ENCODE peak calls at places on chromosome 11, in ten cellular contexts. V is suprapubic skin, H is uterus, Z is transverse colon, T is thyroid gland, R is right lobe of liver, J is adrenal gland, L is spleen, C is esophagus squamous epithelium, N is sigmoid colon. I is an unnamed sample.

GRCh38 chr11:71211631-71212030 is 40.7 kb downstream of the SHANK2 start:
- DNase-seq in V (no peak), H (no peak), Z (no peak), T (no peak), R (no peak), J (no peak), L (no peak), C (no peak), N (no peak), I (no peak)

GRCh38 chr11:42521994-42522393 is 789.8 kb upstream of the API5 start:
- DNase-seq in V (no peak), H (no peak), Z (no peak), T (no peak), R (no peak), J (no peak), L (no peak), C (no peak), N (no peak), I (no peak)

GRCh38 chr11:96366024-96366423 is 23.0 kb upstream of the MAML2 start:
- DNase-seq in V (no peak), H (no peak), Z (no peak), T (no peak), R (no peak), J (no peak), L (no peak), C (no peak), N (no peak), I (no peak)

GRCh38 chr11:43644626-43645299 is 35.8 kb upstream of the HSD17B12 start:
- DNase-seq in V (no peak), H (no peak), Z (peak), T (no peak), R (no peak), J (no peak), L (no peak), C (no peak), N (no peak), I (no peak)

GRCh38 chr11:1260023-1260501 is 37.2 kb downstream of the MUC5B start:
- DNase-seq in V (no peak), H (no peak), Z (peak), T (peak), R (no peak), J (no peak), L (no peak), C (no peak), N (no peak), I (peak)

GRCh38 chr11:43508511-43508918 is 149.8 kb downstream of the TTC17 start:
- DNase-seq in V (no peak), H (no peak), Z (peak), T (no peak), R (no peak), J (no peak), L (no peak), C (no peak), N (no peak), I (peak)

GRCh38 chr11:36391062-36391461 is 95.0 kb downstream of the PRR5L start:
- DNase-seq in V (no peak), H (no peak), Z (no peak), T (no peak), R (no peak), J (no peak), L (no peak), C (no peak), N (no peak), I (no peak)

GRCh38 chr11:120431633-120432032 is 79.9 kb upstream of the GRIK4 start:
- DNase-seq in V (no peak), H (no peak), Z (no peak), T (no peak), R (no peak), J (no peak), L (no peak), C (no peak), N (no peak), I (peak)

GRCh38 chr11:78759067-78759466 is 184.4 kb upstream of the NARS2 start:
- DNase-seq in V (no peak), H (no peak), Z (no peak), T (no peak), R (no peak), J (no peak), L (no peak), C (no peak), N (no peak), I (no peak)

GRCh38 chr11:47592276-47592675 is 1.9 kb downstream of the C1QTNF4 start:
- DNase-seq in V (no peak), H (no peak), Z (no peak), T (no peak), R (no peak), J (no peak), L (peak), C (no peak), N (no peak), I (no peak)

GRCh38 chr11:95387319-95387718 is 156.3 kb upstream of the SESN3 start:
- DNase-seq in V (no peak), H (no peak), Z (no peak), T (peak), R (no peak), J (no peak), L (no peak), C (no peak), N (no peak), I (no peak)

GRCh38 chr11:77637345-77638165 is at the start of gene CLNS1A:
- DNase-seq in V (peak), H (peak), Z (peak), T (peak), R (peak), J (peak), L (peak), C (peak), N (peak), I (peak)
- TF ChIP-seq POLR2A in V (peak), H (peak), Z (peak), T (peak), R (peak), J (peak), L (peak), C (no peak), N (peak), I (peak)

DNA sequence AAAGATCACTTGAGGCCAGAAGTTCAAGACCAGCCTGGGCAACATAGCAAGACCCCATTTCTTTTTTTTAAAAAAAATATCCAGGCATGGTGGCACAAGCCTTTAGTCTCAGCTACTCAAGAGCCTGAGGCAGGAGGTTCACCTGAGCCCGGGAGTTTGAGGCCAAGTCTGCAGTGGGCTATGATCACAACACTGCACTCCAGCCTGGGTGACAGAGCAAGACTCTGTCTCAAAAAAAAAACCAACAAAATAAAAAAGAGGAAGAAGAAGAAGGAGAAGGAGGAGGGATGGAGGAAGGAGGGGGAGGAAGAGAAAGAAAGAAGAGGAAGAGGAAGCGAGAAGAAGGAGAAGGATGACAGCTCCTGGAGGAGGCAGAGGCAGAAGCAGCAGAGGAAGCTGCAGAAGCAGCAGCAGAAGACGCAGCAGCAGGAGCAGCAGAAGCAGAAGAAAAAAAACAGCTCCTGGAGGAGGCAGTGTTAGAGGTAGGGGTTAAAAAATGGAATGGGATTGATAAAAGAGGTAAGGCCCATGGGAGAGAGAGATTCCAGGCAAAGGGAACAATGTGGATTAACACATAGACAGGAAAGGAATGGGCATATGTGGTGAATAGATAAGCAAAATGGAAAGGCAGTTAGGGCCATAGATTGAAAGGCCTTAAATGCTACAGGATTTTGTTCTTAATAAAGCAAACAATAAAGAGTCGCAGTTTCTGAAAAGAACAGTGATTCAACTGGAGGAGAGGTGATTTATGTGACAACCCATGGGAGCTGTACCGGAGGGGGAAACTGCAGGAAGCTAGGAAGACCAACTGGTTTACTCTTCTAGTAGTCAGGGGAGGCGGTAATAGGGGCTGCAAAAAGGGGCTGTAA is 10.9 kb downstream of the PRCP start:
- DNase-seq in V (no peak), H (no peak), Z (no peak), T (no peak), R (no peak), J (no peak), L (no peak), C (no peak), N (no peak), I (no peak)
- TF ChIP-seq POLR2A in V (no peak), H (no peak), Z (no peak), T (no peak), R (no peak), J (no peak), L (no peak), C (no peak), N (no peak), I (no peak)

GRCh38 chr11:63802637-63803414 is 10.4 kb upstream of the SPINDOC start:
- DNase-seq in V (no peak), H (no peak), Z (no peak), T (no peak), R (no peak), J (no peak), L (peak), C (no peak), N (no peak), I (peak)
- TF ChIP-seq POLR2A in V (no peak), H (no peak), Z (no peak), T (no peak), R (no peak), J (no peak), L (no peak), C (no peak), N (no peak), I (no peak)

GRCh38 chr11:46361283-46362145 is 14.3 kb downstream of the DGKZ start:
- DNase-seq in V (no peak), H (no peak), Z (peak), T (peak), R (peak), J (peak), L (peak), C (no peak), N (peak), I (no peak)
- TF ChIP-seq POLR2A in V (no peak), H (no peak), Z (peak), T (no peak), R (no peak), J (no peak), L (no peak), C (no peak), N (no peak), I (no peak)

GRCh38 chr11:64247729-64248531 is 1.2 kb upstream of the PPP1R14B start:
- DNase-seq in V (no peak), H (no peak), Z (peak), T (no peak), R (no peak), J (no peak), L (no peak), C (no peak), N (no peak), I (no peak)

GRCh38 chr11:64249563-64250405 is 1.5 kb upstream of the PLCB3 start:
- DNase-seq in V (no peak), H (no peak), Z (no peak), T (no peak), R (no peak), J (no peak), L (no peak), C (no peak), N (no peak), I (no peak)

GRCh38 chr11:64246874-64247728 is at the start of gene PPP1R14B:
- DNase-seq in V (peak), H (peak), Z (peak), T (peak), R (peak), J (peak), L (peak), C (peak), N (peak), I (no peak)

GRCh38 chr11:64249038-64249437 is 2.3 kb upstream of the PLCB3 start:
- DNase-seq in V (no peak), H (no peak), Z (no peak), T (no peak), R (no peak), J (no peak), L (no peak), C (no peak), N (no peak), I (no peak)

GRCh38 chr11:64248578-64248977 is 1.8 kb upstream of the PPP1R14B start:
- DNase-seq in V (no peak), H (no peak), Z (peak), T (no peak), R (no peak), J (no peak), L (no peak), C (no peak), N (no peak), I (no peak)
- TF ChIP-seq POLR2A in V (no peak), H (no peak), Z (no peak), T (no peak), R (no peak), J (no peak), L (no peak), C (no peak), N (no peak), I (no peak)

DNA sequence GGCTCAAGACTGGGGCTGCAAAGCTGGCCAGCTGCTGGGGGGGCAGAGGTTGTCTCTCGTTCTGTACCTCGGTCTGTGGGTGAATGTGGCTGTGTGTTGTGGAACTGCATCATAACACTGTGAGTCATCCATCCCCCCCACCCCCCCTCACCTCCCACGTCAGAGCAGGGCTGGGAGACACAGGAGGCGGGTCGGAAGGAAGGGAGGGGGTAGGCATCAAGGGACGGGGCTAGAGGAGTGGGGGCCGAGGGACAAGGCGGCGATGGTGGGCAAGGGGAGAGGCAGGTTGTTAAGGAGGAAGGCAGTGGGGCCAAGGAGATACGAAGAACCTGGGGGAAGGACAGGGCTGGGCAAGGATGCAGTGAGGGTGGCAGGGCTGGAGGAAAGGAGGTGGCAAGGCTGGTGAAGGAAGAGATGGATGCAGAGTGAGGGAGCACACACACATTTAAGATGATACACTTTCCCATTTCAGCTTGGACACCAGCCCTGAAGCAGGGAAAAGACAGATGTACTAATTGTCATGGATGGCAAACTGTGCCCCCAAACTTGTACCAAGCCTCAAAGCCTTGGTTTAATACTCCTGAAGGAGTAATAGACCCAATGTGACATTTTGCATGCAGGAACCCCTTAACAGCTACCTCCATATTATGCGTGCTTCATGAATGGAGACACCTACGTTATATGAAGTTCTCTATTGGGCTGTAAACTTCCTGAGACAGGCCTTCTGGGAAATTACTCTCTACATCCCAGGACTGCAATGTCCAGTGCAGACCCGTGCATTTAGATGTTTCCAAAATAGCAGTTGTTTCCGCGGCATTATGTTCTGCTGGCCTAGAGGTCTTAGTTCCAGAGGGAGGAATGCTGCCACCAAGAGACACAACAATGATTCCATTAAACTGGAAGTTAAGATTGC is at the start of gene YPEL4:
- DNase-seq in V (peak), H (peak), Z (peak), T (no peak), R (peak), J (peak), L (peak), C (no peak), N (peak), I (peak)
- TF ChIP-seq POLR2A in V (no peak), H (no peak), Z (no peak), T (no peak), R (no peak), J (no peak), L (no peak), C (no peak), N (no peak), I (peak)

GRCh38 chr11:3137486-3138177 is 27.5 kb downstream of the OSBPL5 start:
- DNase-seq in V (peak), H (no peak), Z (no peak), T (no peak), R (peak), J (no peak), L (peak), C (no peak), N (peak), I (no peak)

GRCh38 chr11:3134651-3135490 is 30.2 kb downstream of the OSBPL5 start:
- DNase-seq in V (peak), H (peak), Z (peak), T (no peak), R (peak), J (peak), L (peak), C (no peak), N (peak), I (no peak)

GRCh38 chr11:3136542-3137455 is 28.3 kb downstream of the OSBPL5 start:
- DNase-seq in V (peak), H (peak), Z (no peak), T (no peak), R (peak), J (no peak), L (peak), C (no peak), N (peak), I (no peak)

GRCh38 chr11:3134218-3134621 is 30.9 kb downstream of the OSBPL5 start:
- DNase-seq in V (peak), H (peak), Z (peak), T (no peak), R (peak), J (no peak), L (peak), C (no peak), N (peak), I (no peak)

GRCh38 chr11:3135491-3136440 is 29.3 kb downstream of the OSBPL5 start:
- DNase-seq in V (peak), H (peak), Z (peak), T (no peak), R (peak), J (peak), L (peak), C (no peak), N (peak), I (no peak)
- TF ChIP-seq POLR2A in V (no peak), H (no peak), Z (no peak), T (no peak), R (no peak), J (no peak), L (no peak), C (no peak), N (no peak), I (no peak)

DNA sequence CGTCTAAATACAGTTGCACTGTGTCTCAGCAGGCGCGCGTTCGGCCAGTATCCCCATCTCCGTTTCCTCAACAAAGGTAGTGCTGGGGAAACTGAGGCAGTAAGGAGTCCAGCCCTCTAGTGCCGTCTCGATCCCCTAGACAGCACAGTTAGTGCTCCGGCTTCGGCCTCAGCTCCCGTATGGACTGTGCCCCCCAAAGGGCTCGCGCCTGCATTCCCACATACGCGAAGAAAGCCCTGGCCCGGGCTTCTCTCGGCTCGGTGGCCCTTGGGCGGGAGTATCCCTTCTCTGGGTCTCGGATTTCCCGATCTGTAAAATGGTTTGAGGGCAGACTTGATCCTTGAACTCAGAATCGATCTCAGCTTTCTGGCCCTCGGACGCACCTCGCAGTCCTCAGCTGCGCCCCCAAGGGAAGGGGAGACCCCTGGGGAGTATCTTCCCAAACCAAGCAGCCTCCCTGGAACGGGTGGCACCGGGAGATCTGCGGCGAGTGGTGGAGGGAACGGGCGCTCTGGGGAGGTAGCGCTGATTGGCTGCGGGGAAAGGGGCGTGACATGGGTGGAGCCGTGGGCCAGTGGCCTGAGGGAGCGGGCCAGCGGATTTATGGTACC is 759 bp upstream of the PEX16 start:
- DNase-seq in V (peak), H (peak), Z (peak), T (peak), R (peak), J (peak), L (peak), C (no peak), N (peak), I (peak)
- TF ChIP-seq POLR2A in V (no peak), H (peak), Z (peak), T (peak), R (no peak), J (no peak), L (no peak), C (peak), N (peak), I (peak)

GRCh38 chr11:125568970-125569912 is at the start of gene EI24:
- DNase-seq in V (peak), H (peak), Z (peak), T (peak), R (peak), J (peak), L (peak), C (peak), N (peak), I (peak)
- TF ChIP-seq POLR2A in V (peak), H (peak), Z (peak), T (peak), R (peak), J (peak), L (peak), C (peak), N (no peak), I (peak)

I was measured in H54.